ENCODE peak calls at places on chromosomes 12 and 14, in five cellular contexts. One of them, this sample, is unnamed.
A peak's percentile ranks its signal among the peaks of the same experiment; 100 is the strongest.

GRCh38 chr12:52920937-52921336 is 16.1 kb upstream of the KRT8 start:
- DNase-seq in OCI-LY7: no peak
- DNase-seq in WTC11: no peak
- DNase-seq in lower leg skin: no peak
- DNase-seq in mesothelial cell of epicardium: no peak
- DNase-seq in this sample: no peak

GRCh38 chr12:49550853-49551252 is 12.0 kb downstream of the KCNH3 start:
- DNase-seq in mesothelial cell of epicardium: no peak
- DNase-seq in OCI-LY7: no peak
- DNase-seq in WTC11: no peak
- DNase-seq in lower leg skin: no peak
- DNase-seq in this sample: no peak

GRCh38 chr14:96255501-96256366 is at the start of gene BDKRB1:
- DNase-seq in OCI-LY7: no peak
- DNase-seq in WTC11: no peak
- DNase-seq in mesothelial cell of epicardium: no peak
- DNase-seq in lower leg skin: no peak
- DNase-seq in this sample: no peak

GRCh38 chr12:124727244-124727673 is 136.4 kb downstream of the SCARB1 start:
- DNase-seq in OCI-LY7: no peak
- DNase-seq in mesothelial cell of epicardium: no peak
- DNase-seq in lower leg skin: peak; percentile 80
- DNase-seq in WTC11: no peak
- DNase-seq in this sample: no peak

GRCh38 chr14:85528080-85528881 is 1.7 kb upstream of the FLRT2 start:
- DNase-seq in lower leg skin: peak; percentile 26
- DNase-seq in mesothelial cell of epicardium: no peak
- DNase-seq in WTC11: peak; percentile 22
- DNase-seq in OCI-LY7: no peak
- DNase-seq in this sample: peak; percentile 54

GRCh38 chr14:23695220-23695999 is 59.2 kb downstream of the DHRS2 start:
- DNase-seq in OCI-LY7: no peak
- DNase-seq in WTC11: peak; percentile 36
- DNase-seq in mesothelial cell of epicardium: no peak
- DNase-seq in lower leg skin: no peak
- DNase-seq in this sample: peak; percentile 84

GRCh38 chr12:98379106-98379505 is 136.3 kb upstream of the TMPO start:
- DNase-seq in lower leg skin: no peak
- DNase-seq in OCI-LY7: no peak
- DNase-seq in WTC11: no peak
- DNase-seq in mesothelial cell of epicardium: no peak
- DNase-seq in this sample: no peak

GRCh38 chr12:5615760-5616159 is 183.9 kb downstream of the NTF3 start:
- DNase-seq in OCI-LY7: no peak
- DNase-seq in lower leg skin: no peak
- DNase-seq in WTC11: no peak
- DNase-seq in mesothelial cell of epicardium: no peak
- DNase-seq in this sample: no peak

GRCh38 chr12:25583545-25583944 is 30.5 kb upstream of the LMNTD1 start:
- DNase-seq in mesothelial cell of epicardium: no peak
- DNase-seq in OCI-LY7: no peak
- DNase-seq in lower leg skin: no peak
- DNase-seq in WTC11: peak; percentile 27
- DNase-seq in this sample: peak; percentile 33

GRCh38 chr14:106039400-106039799 is 513.0 kb downstream of the TMEM121 start:
- DNase-seq in mesothelial cell of epicardium: no peak
- DNase-seq in OCI-LY7: no peak
- DNase-seq in lower leg skin: no peak
- DNase-seq in WTC11: no peak
- DNase-seq in this sample: no peak

GRCh38 chr12:56116267-56117081 is at the start of gene RPL41:
- DNase-seq in lower leg skin: peak; percentile 96
- DNase-seq in WTC11: peak; percentile 91
- DNase-seq in mesothelial cell of epicardium: peak; percentile 97
- DNase-seq in OCI-LY7: peak; percentile 97
- DNase-seq in this sample: peak; percentile 91
- TF ChIP-seq CTCF in lower leg skin: no peak
- TF ChIP-seq CTCF in WTC11: no peak
- TF ChIP-seq CTCF in mesothelial cell of epicardium: no peak
- TF ChIP-seq CTCF in OCI-LY7: no peak
- TF ChIP-seq CTCF in this sample: no peak

GRCh38 chr12:2673966-2674810 is 120.6 kb upstream of the FKBP4 start:
- DNase-seq in mesothelial cell of epicardium: no peak
- DNase-seq in OCI-LY7: peak; percentile 4
- DNase-seq in WTC11: peak; percentile 61
- DNase-seq in lower leg skin: no peak
- DNase-seq in this sample: no peak
- TF ChIP-seq CTCF in mesothelial cell of epicardium: no peak
- TF ChIP-seq CTCF in OCI-LY7: peak; percentile 41
- TF ChIP-seq CTCF in WTC11: peak; percentile 38
- TF ChIP-seq CTCF in lower leg skin: no peak
- TF ChIP-seq CTCF in this sample: peak; percentile 65

GRCh38 chr14:39368261-39368959 is 63.8 kb downstream of the FBXO33 start:
- DNase-seq in mesothelial cell of epicardium: peak; percentile 67
- DNase-seq in lower leg skin: peak; percentile 22
- DNase-seq in WTC11: peak; percentile 75
- DNase-seq in OCI-LY7: peak; percentile 56
- DNase-seq in this sample: peak; percentile 53
- TF ChIP-seq CTCF in mesothelial cell of epicardium: peak; percentile 62
- TF ChIP-seq CTCF in lower leg skin: no peak
- TF ChIP-seq CTCF in WTC11: peak; percentile 33
- TF ChIP-seq CTCF in OCI-LY7: peak; percentile 85
- TF ChIP-seq CTCF in this sample: peak; percentile 46

GRCh38 chr12:81950871-81951270 is 191.7 kb upstream of the PPFIA2 start:
- DNase-seq in WTC11: no peak
- DNase-seq in lower leg skin: no peak
- DNase-seq in OCI-LY7: no peak
- DNase-seq in mesothelial cell of epicardium: no peak
- DNase-seq in this sample: no peak
- TF ChIP-seq CTCF in WTC11: no peak
- TF ChIP-seq CTCF in lower leg skin: no peak
- TF ChIP-seq CTCF in OCI-LY7: no peak
- TF ChIP-seq CTCF in mesothelial cell of epicardium: no peak
- TF ChIP-seq CTCF in this sample: no peak

This sample was measured in WERI-Rb-1.